ENCODE peak calls at places on chromosomes 4 and X, in five cellular contexts. One of them, this sample, is unnamed.

GRCh38 chr4:150867148-150867547 is 147.9 kb downstream of the LRBA start:
- DNase-seq in HFFc6: peak
- DNase-seq in neural crest cell: peak
- DNase-seq in lower lobe of right lung: no peak
- DNase-seq in kidney tubule cell: peak
- DNase-seq in this sample: peak

GRCh38 chr4:61827907-61828328 is 627.8 kb downstream of the ADGRL3 start:
- DNase-seq in neural crest cell: no peak
- DNase-seq in HFFc6: no peak
- DNase-seq in lower lobe of right lung: no peak
- DNase-seq in kidney tubule cell: no peak
- DNase-seq in this sample: no peak

GRCh38 chr4:123452585-123452984 is 56.0 kb downstream of the SPRY1 start:
- DNase-seq in neural crest cell: no peak
- DNase-seq in kidney tubule cell: peak
- DNase-seq in HFFc6: peak
- DNase-seq in lower lobe of right lung: peak
- DNase-seq in this sample: no peak

GRCh38 chr4:121554377-121554776 is 142.4 kb downstream of the ANXA5 start:
- DNase-seq in lower lobe of right lung: no peak
- DNase-seq in HFFc6: peak
- DNase-seq in kidney tubule cell: no peak
- DNase-seq in neural crest cell: no peak
- DNase-seq in this sample: no peak

GRCh38 chr4:924107-925096 is 7.7 kb downstream of the GAK start:
- DNase-seq in neural crest cell: no peak
- DNase-seq in kidney tubule cell: peak
- DNase-seq in HFFc6: no peak
- DNase-seq in lower lobe of right lung: no peak
- DNase-seq in this sample: no peak

GRCh38 chrX:48505481-48505880 is 3.3 kb upstream of the PORCN start:
- DNase-seq in kidney tubule cell: peak
- DNase-seq in lower lobe of right lung: no peak
- DNase-seq in HFFc6: no peak
- DNase-seq in neural crest cell: no peak
- DNase-seq in this sample: no peak

GRCh38 chr4:118351851-118352827 is 664 bp downstream of the PRSS12 start:
- DNase-seq in lower lobe of right lung: peak
- DNase-seq in HFFc6: peak
- DNase-seq in neural crest cell: peak
- DNase-seq in kidney tubule cell: peak
- DNase-seq in this sample: peak

GRCh38 chrX:13732246-13733067 is 2.0 kb downstream of the TRAPPC2 start:
- DNase-seq in lower lobe of right lung: no peak
- DNase-seq in neural crest cell: no peak
- DNase-seq in HFFc6: no peak
- DNase-seq in kidney tubule cell: peak
- DNase-seq in this sample: no peak

GRCh38 chr4:6657242-6658203 is 17.0 kb downstream of the MRFAP1 start:
- DNase-seq in lower lobe of right lung: no peak
- DNase-seq in kidney tubule cell: no peak
- DNase-seq in HFFc6: no peak
- DNase-seq in neural crest cell: no peak
- DNase-seq in this sample: no peak

GRCh38 chrX:115058276-115058675 is 40.9 kb upstream of the IL13RA2 start:
- DNase-seq in lower lobe of right lung: no peak
- DNase-seq in kidney tubule cell: no peak
- DNase-seq in HFFc6: peak
- DNase-seq in neural crest cell: no peak
- DNase-seq in this sample: no peak

GRCh38 chr4:4368821-4369580 is 17.9 kb upstream of the NSG1 start:
- DNase-seq in neural crest cell: no peak
- DNase-seq in HFFc6: no peak
- DNase-seq in kidney tubule cell: no peak
- DNase-seq in lower lobe of right lung: no peak
- DNase-seq in this sample: no peak

This sample was measured in NCI-H748 treated with DMSO at 0.1 percent for 48 hours.